ENCODE peak calls at places on chromosomes 16 and 17, in six cellular contexts. C is endodermal cell; W is PC-9; N is breast epithelium; I is effector memory CD4-positive, alpha-beta T cell; V is heart right ventricle. G is an unnamed sample.

GRCh38 chr17:79023886-79024771 is at the start of gene C1QTNF1:
- DNase-seq in C (peak; percentile 92), V (peak; percentile 72), N (no peak), I (no peak), W (peak; percentile 70), G (no peak)

GRCh38 chr16:28000314-28000713 is 63.2 kb downstream of the GSG1L start:
- DNase-seq in I (no peak), N (no peak), W (no peak), V (no peak), C (no peak), G (no peak)

GRCh38 chr17:19398301-19399181 is 11.6 kb upstream of the MFAP4 start:
- DNase-seq in N (no peak), C (peak; percentile 54), V (peak; percentile 43), I (no peak), W (peak; percentile 71), G (no peak)

GRCh38 chr17:76331083-76331482 is 22.6 kb downstream of the PRPSAP1 start:
- DNase-seq in C (no peak), N (no peak), V (no peak), I (no peak), W (no peak), G (no peak)

GRCh38 chr17:38587956-38588771 is 17.6 kb downstream of the SRCIN1 start:
- DNase-seq in W (no peak), I (no peak), V (no peak), N (no peak), C (peak; percentile 74), G (no peak)

GRCh38 chr16:3553138-3553923 is 23.9 kb downstream of the NLRC3 start:
- DNase-seq in C (peak; percentile 73), W (no peak), N (no peak), I (no peak), V (no peak), G (peak; percentile 67)

GRCh38 chr17:32156656-32157055 is 14.4 kb downstream of the RHOT1 start:
- DNase-seq in V (no peak), N (no peak), C (no peak), W (no peak), I (no peak), G (no peak)

GRCh38 chr17:82302498-82302963 is 14.9 kb downstream of the CD7 start:
- DNase-seq in W (no peak), C (no peak), N (no peak), V (no peak), I (no peak), G (no peak)

GRCh38 chr17:81667754-81668153 is 1.2 kb downstream of the CCDC137 start:
- DNase-seq in N (no peak), I (no peak), V (no peak), W (no peak), C (peak; percentile 86), G (peak; percentile 72)

GRCh38 chr17:27939489-27940465 is 46.6 kb upstream of the LYRM9 start:
- DNase-seq in I (no peak), V (no peak), W (no peak), N (no peak), C (peak; percentile 75), G (no peak)

GRCh38 chr17:36755586-36755985 is 154.2 kb downstream of the MRM1 start:
- DNase-seq in W (peak; percentile 37), I (peak; percentile 27), C (peak; percentile 91), N (no peak), V (no peak), G (peak; percentile 13)

GRCh38 chr16:50635505-50636392 is 45.4 kb downstream of the SNX20 start:
- DNase-seq in C (peak; percentile 72), W (no peak), N (no peak), V (no peak), I (no peak), G (no peak)

GRCh38 chr17:1002412-1002753 is 5.5 kb downstream of the TIMM22 start:
- DNase-seq in I (no peak), C (no peak), N (no peak), V (no peak), W (no peak), G (no peak)

GRCh38 chr17:16013943-16014407 is 14.4 kb downstream of the TTC19 start:
- DNase-seq in V (no peak), W (no peak), N (no peak), C (no peak), I (no peak), G (no peak)

GRCh38 chr16:65069090-65069489 is 52.8 kb downstream of the CDH11 start:
- DNase-seq in C (no peak), N (no peak), V (no peak), W (no peak), I (no peak), G (no peak)

GRCh38 chr17:74943808-74944522 is 8.3 kb downstream of the OTOP3 start:
- DNase-seq in C (peak; percentile 74), W (peak; percentile 77), N (no peak), I (no peak), V (no peak), G (no peak)

GRCh38 chr17:52143536-52143935 is 15.0 kb downstream of the CA10 start:
- DNase-seq in W (no peak), I (no peak), N (no peak), C (peak; percentile 68), V (no peak), G (no peak)

GRCh38 chr17:4810696-4811289 is 3.8 kb downstream of the PLD2 start:
- DNase-seq in W (no peak), N (no peak), V (peak; percentile 42), C (no peak), I (no peak), G (no peak)

GRCh38 chr17:48575673-48576478 is 2.3 kb downstream of the HOXB4 start:
- DNase-seq in W (no peak), C (peak; percentile 66), N (no peak), V (no peak), I (no peak), G (no peak)

GRCh38 chr16:55058576-55058975 is 127.9 kb downstream of the IRX5 start:
- DNase-seq in W (no peak), I (no peak), C (no peak), V (no peak), N (no peak), G (no peak)

GRCh38 chr16:68786685-68787418 is 49.8 kb downstream of the CDH1 start:
- DNase-seq in I (no peak), V (no peak), N (peak; percentile 59), W (no peak), C (no peak), G (peak; percentile 65)

GRCh38 chr17:72725432-72726068 is 366.9 kb downstream of the SLC39A11 start:
- DNase-seq in W (peak; percentile 69), N (peak; percentile 37), V (peak; percentile 41), I (no peak), C (peak; percentile 90), G (peak; percentile 66)

GRCh38 chr17:44775838-44776621 is 17.2 kb downstream of the ADAM11 start:
- DNase-seq in V (no peak), N (no peak), C (no peak), W (peak; percentile 97), I (no peak), G (no peak)

GRCh38 chr17:28335959-28336871 is 654 bp downstream of the TNFAIP1 start:
- DNase-seq in I (no peak), C (peak; percentile 95), V (no peak), W (peak; percentile 75), N (peak; percentile 76), G (peak; percentile 34)

GRCh38 chr17:80584171-80584905 is 39.7 kb downstream of the RPTOR start:
- DNase-seq in I (no peak), N (no peak), C (no peak), V (no peak), W (no peak), G (no peak)

GRCh38 chr16:48435906-48436305 is 50.7 kb upstream of the SIAH1 start:
- DNase-seq in W (no peak), V (no peak), N (peak; percentile 19), C (peak; percentile 17), I (no peak), G (no peak)

GRCh38 chr16:48441863-48442279 is 56.7 kb upstream of the SIAH1 start:
- DNase-seq in I (no peak), N (no peak), W (no peak), V (no peak), C (no peak), G (no peak)

GRCh38 chr16:48441106-48441505 is 55.9 kb upstream of the SIAH1 start:
- DNase-seq in C (no peak), W (no peak), I (no peak), V (no peak), N (no peak), G (no peak)

GRCh38 chr16:48435319-48435682 is 50.1 kb upstream of the SIAH1 start:
- DNase-seq in W (no peak), I (no peak), V (no peak), C (no peak), N (no peak), G (no peak)

GRCh38 chr16:48438414-48438813 is 53.2 kb upstream of the SIAH1 start:
- DNase-seq in N (no peak), I (no peak), C (no peak), W (no peak), V (no peak), G (no peak)
- H3K27ac ChIP-seq in N (no peak overlapping the region), I (no peak overlapping the region), C (no peak overlapping the region), W (no peak overlapping the region), V (no peak overlapping the region), G (no peak overlapping the region)

GRCh38 chr16:506246-506546 is 21.3 kb upstream of the CAPN15 start:
- DNase-seq in I (no peak), V (no peak), W (no peak), N (no peak), C (no peak), G (no peak)
- H3K27ac ChIP-seq in I (no peak overlapping the region), V (no peak overlapping the region), W (no peak overlapping the region), N (no peak overlapping the region), C (no peak overlapping the region), G (no peak overlapping the region)

GRCh38 chr17:8126306-8127066 is 2.6 kb upstream of the HES7 start:
- DNase-seq in V (peak; percentile 63), I (no peak), C (peak; percentile 89), W (peak; percentile 61), N (no peak), G (peak; percentile 56)

GRCh38 chr17:8125196-8125946 is 1.5 kb upstream of the HES7 start:
- DNase-seq in C (peak; percentile 98), N (peak; percentile 88), V (peak; percentile 76), I (peak; percentile 87), W (peak; percentile 84), G (peak; percentile 80)

GRCh38 chr17:8123695-8124349 is at the start of gene HES7:
- DNase-seq in V (no peak), C (peak; percentile 90), I (no peak), N (no peak), W (peak; percentile 53), G (no peak)

GRCh38 chr17:8124350-8125195 is 667 bp upstream of the HES7 start:
- DNase-seq in N (no peak), C (peak; percentile 76), V (no peak), I (no peak), W (peak; percentile 29), G (no peak)

GRCh38 chr17:8125947-8126305 is 2.0 kb upstream of the HES7 start:
- DNase-seq in W (no peak), N (no peak), I (no peak), C (peak; percentile 88), V (no peak), G (peak; percentile 17)
- H3K27ac ChIP-seq in W (no peak overlapping the region), N (peak overlapping the region; percentile 77), I (peak overlapping the region; percentile 22), C (no peak overlapping the region), V (peak overlapping the region; percentile 71), G (peak overlapping the region; percentile 84)

DNA sequence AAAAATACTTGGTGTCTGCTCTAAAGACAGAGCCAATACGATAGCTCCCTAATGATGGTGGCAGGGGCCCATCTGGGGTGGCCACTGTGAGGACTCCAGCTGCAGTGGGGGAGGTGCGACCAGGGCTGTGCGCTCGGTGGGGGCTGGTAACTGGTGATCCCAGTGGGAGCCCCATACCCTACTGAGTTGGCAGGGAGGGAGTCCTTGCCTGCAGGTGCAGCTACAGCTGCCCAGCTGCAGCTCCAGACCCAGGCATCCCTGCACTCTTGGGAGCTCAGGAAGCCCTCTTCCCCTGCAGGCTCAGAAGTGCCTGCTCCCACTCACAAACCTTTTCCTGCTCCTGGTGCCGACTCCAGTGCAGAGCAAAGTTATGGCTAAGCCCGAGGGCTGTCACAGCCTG is 31.2 kb upstream of the KIF2B start:
- DNase-seq in V (no peak), W (no peak), C (no peak), I (no peak), N (no peak), G (no peak)
- H3K27ac ChIP-seq in V (no peak overlapping the region), W (no peak overlapping the region), C (no peak overlapping the region), I (no peak overlapping the region), N (no peak overlapping the region), G (no peak overlapping the region)

G was measured in prostate gland.